ENCODE peak calls at places on chromosome 5, in seven cellular contexts. P is adrenal gland, A is endodermal cell, V is right cardiac atrium, H is uterus, T is cardiac muscle cell, R is aorta. Q is an unnamed sample.

GRCh38 chr5:150217041-150217440 is 27.2 kb downstream of the SLC6A7 start:
- DNase-seq in H (no peak), R (no peak), T (no peak), A (no peak), P (no peak), V (no peak), Q (no peak)

GRCh38 chr5:119343042-119343441 is 12.8 kb upstream of the TNFAIP8 start:
- DNase-seq in A (no peak), H (no peak), P (no peak), R (no peak), V (no peak), T (no peak), Q (no peak)

GRCh38 chr5:139677404-139678282 is 29.5 kb downstream of the CXXC5 start:
- DNase-seq in R (no peak), V (peak), P (no peak), T (peak), H (no peak), A (no peak), Q (no peak)

GRCh38 chr5:12330993-12331588 is 426.8 kb upstream of the CTNND2 start:
- DNase-seq in V (no peak), T (no peak), H (no peak), R (no peak), A (peak), P (no peak), Q (no peak)

GRCh38 chr5:102809033-102809432 is 53.9 kb downstream of the PAM start:
- DNase-seq in T (no peak), V (no peak), P (no peak), H (no peak), R (no peak), A (peak), Q (no peak)

GRCh38 chr5:117594165-117594564 is 1019.5 kb upstream of the SEMA6A start:
- DNase-seq in A (no peak), R (no peak), P (peak), H (no peak), T (no peak), V (peak), Q (no peak)

GRCh38 chr5:119268387-119269060 is 87.3 kb upstream of the TNFAIP8 start:
- DNase-seq in R (peak), A (peak), T (peak), V (peak), P (peak), H (peak), Q (peak)

GRCh38 chr5:144812770-144813169 is 642.1 kb downstream of the KCTD16 start:
- DNase-seq in P (no peak), V (no peak), A (no peak), R (no peak), T (no peak), H (no peak), Q (no peak)

GRCh38 chr5:2724831-2725230 is 26.6 kb downstream of the IRX2 start:
- DNase-seq in A (peak), T (no peak), P (no peak), H (no peak), R (peak), V (no peak), Q (no peak)

GRCh38 chr5:58258984-58259684 is 200.8 kb downstream of the PLK2 start:
- DNase-seq in H (no peak), T (no peak), A (no peak), V (no peak), R (no peak), P (no peak), Q (no peak)

GRCh38 chr5:71563161-71563560 is 24.0 kb upstream of the MCCC2 start:
- DNase-seq in A (no peak), P (no peak), V (no peak), R (no peak), T (no peak), H (no peak), Q (no peak)

GRCh38 chr5:142630927-142631539 is 54.9 kb downstream of the FGF1 start:
- DNase-seq in A (no peak), V (no peak), T (no peak), H (no peak), R (no peak), P (no peak), Q (no peak)

GRCh38 chr5:181133610-181134231 is 2.8 kb upstream of the OR2V1 start:
- DNase-seq in A (no peak), T (no peak), R (peak), H (peak), P (peak), V (peak), Q (no peak)

GRCh38 chr5:152686931-152687330 is 281.9 kb upstream of the NMUR2 start:
- DNase-seq in H (no peak), P (no peak), T (no peak), A (peak), R (no peak), V (no peak), Q (no peak)

GRCh38 chr5:43620944-43621505 is 18.0 kb downstream of the NNT start:
- DNase-seq in V (no peak), R (no peak), P (no peak), H (no peak), A (no peak), T (no peak), Q (no peak)

GRCh38 chr5:161332343-161332742 is 214.2 kb downstream of the GABRB2 start:
- DNase-seq in T (no peak), A (no peak), R (no peak), H (no peak), P (no peak), V (no peak), Q (no peak)

GRCh38 chr5:180396931-180397330 is 43.8 kb upstream of the GFPT2 start:
- DNase-seq in H (no peak), A (no peak), V (no peak), P (no peak), R (peak), T (no peak), Q (no peak)

GRCh38 chr5:74767579-74767913 is 497 bp downstream of the NSA2 start:
- DNase-seq in T (peak), A (peak), R (no peak), V (no peak), H (no peak), P (peak), Q (no peak)

GRCh38 chr5:177319913-177320588 is 8.4 kb upstream of the MXD3 start:
- DNase-seq in H (no peak), A (no peak), P (no peak), V (peak), R (peak), T (no peak), Q (no peak)

GRCh38 chr5:115831163-115831768 is 10.1 kb downstream of the ATG12 start:
- DNase-seq in V (no peak), P (peak), A (peak), R (no peak), H (no peak), T (peak), Q (no peak)

GRCh38 chr5:157998021-157998504 is 139.1 kb upstream of the CLINT1 start:
- DNase-seq in A (no peak), H (no peak), T (no peak), R (no peak), P (no peak), V (no peak), Q (peak)

GRCh38 chr5:124902097-124902821 is 155.8 kb upstream of the ZNF608 start:
- DNase-seq in H (no peak), R (no peak), V (peak), P (peak), T (peak), A (no peak), Q (no peak)

GRCh38 chr5:67679184-67679855 is 482.7 kb upstream of the CD180 start:
- DNase-seq in P (no peak), R (no peak), V (no peak), H (no peak), A (no peak), T (no peak), Q (no peak)

GRCh38 chr5:122775713-122776084 is 819 bp downstream of the SNX2 start:
- DNase-seq in A (no peak), T (no peak), R (no peak), P (no peak), V (no peak), H (no peak), Q (peak)

GRCh38 chr5:68071243-68071642 is 144.3 kb upstream of the PIK3R1 start:
- DNase-seq in T (no peak), A (no peak), P (no peak), V (no peak), H (no peak), R (no peak), Q (no peak)

GRCh38 chr5:53930457-53930856 is 370.0 kb downstream of the NDUFS4 start:
- DNase-seq in R (no peak), V (no peak), H (no peak), P (no peak), T (no peak), A (no peak), Q (no peak)

GRCh38 chr5:139377226-139377625 is 5.9 kb downstream of the SLC23A1 start:
- DNase-seq in T (no peak), V (no peak), A (peak), P (no peak), R (peak), H (peak), Q (no peak)

GRCh38 chr5:58460727-58461286 is 921 bp upstream of the PLK2 start:
- DNase-seq in V (peak), T (peak), A (peak), H (peak), P (peak), R (peak), Q (no peak)

GRCh38 chr5:15929616-15930303 is 249.8 kb downstream of the MARCHF11 start:
- DNase-seq in V (no peak), P (no peak), A (no peak), R (no peak), H (no peak), T (peak), Q (no peak)

GRCh38 chr5:65264420-65264819 is 217.3 kb downstream of the ADAMTS6 start:
- DNase-seq in V (no peak), H (no peak), R (no peak), T (no peak), A (no peak), P (no peak), Q (no peak)

GRCh38 chr5:73994963-73995362 is 369.0 kb downstream of the ARHGEF28 start:
- DNase-seq in A (no peak), P (no peak), R (no peak), H (no peak), T (no peak), V (no peak), Q (no peak)

GRCh38 chr5:16808936-16809815 is 126.9 kb downstream of the MYO10 start:
- DNase-seq in H (no peak), R (no peak), V (no peak), P (no peak), A (no peak), T (no peak), Q (no peak)

GRCh38 chr5:67182406-67182805 is 14.2 kb downstream of the CD180 start:
- DNase-seq in A (peak), P (peak), T (peak), V (peak), H (peak), R (peak), Q (no peak)

GRCh38 chr5:109922396-109922995 is 232.8 kb downstream of the MAN2A1 start:
- DNase-seq in P (no peak), R (no peak), T (no peak), A (no peak), H (no peak), V (no peak), Q (no peak)

GRCh38 chr5:81424728-81425127 is 30.8 kb upstream of the ACOT12 start:
- DNase-seq in H (no peak), A (no peak), P (no peak), V (no peak), R (no peak), T (no peak), Q (no peak)

GRCh38 chr5:81426347-81426746 is 32.4 kb upstream of the ACOT12 start:
- DNase-seq in R (no peak), A (no peak), V (no peak), P (no peak), T (no peak), H (no peak), Q (no peak)

GRCh38 chr5:81425569-81425968 is 31.6 kb upstream of the ACOT12 start:
- DNase-seq in V (no peak), P (no peak), A (no peak), R (no peak), H (no peak), T (peak), Q (peak)

GRCh38 chr5:81420039-81420667 is 26.2 kb upstream of the ACOT12 start:
- DNase-seq in T (no peak), V (no peak), A (no peak), R (no peak), P (no peak), H (no peak), Q (peak)

DNA sequence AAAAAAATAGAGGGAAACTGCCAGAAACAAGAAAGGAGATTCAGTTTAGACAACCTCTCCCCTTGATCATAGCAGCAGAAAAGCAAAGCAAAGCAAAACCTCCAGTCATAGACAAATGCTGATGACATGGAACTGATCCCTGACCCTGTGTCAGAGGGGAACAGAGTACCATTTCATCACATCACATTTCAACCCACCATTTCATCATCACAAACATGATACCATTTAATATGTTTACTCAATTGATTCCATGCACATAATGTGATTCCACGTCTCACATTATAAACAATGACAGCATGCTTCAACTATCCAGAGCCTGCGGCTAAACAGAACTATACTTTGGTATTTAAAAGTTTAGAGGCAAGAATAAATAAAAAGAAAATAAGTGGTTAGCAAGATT is 28.7 kb upstream of the ACOT12 start:
- DNase-seq in R (no peak), A (no peak), H (no peak), P (no peak), T (no peak), V (no peak), Q (no peak)
- H3K27ac ChIP-seq in R (no peak), A (no peak), H (no peak), P (no peak), T (no peak), V (no peak), Q (no peak)

DNA sequence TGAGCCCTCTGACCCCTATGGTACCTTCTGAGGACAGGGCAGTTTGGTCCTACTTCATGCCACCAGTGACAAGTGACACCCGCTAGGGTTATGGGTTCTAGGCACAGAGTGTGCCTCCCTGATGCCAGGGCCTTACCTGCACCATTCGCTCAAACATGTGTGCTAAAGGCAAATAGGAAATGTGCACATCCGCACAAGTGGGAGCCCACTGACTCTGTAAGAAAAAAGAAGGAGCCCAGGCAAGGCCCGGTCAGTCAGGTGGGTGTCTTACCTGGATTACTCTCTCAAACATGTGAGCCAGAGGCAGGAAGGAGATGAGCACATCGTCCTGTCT is 29.1 kb upstream of the MEIKIN start:
- DNase-seq in H (no peak), A (no peak), R (no peak), T (no peak), P (no peak), V (no peak), Q (no peak)
- H3K27ac ChIP-seq in H (no peak), A (no peak), R (no peak), T (no peak), P (no peak), V (no peak), Q (no peak)

DNA sequence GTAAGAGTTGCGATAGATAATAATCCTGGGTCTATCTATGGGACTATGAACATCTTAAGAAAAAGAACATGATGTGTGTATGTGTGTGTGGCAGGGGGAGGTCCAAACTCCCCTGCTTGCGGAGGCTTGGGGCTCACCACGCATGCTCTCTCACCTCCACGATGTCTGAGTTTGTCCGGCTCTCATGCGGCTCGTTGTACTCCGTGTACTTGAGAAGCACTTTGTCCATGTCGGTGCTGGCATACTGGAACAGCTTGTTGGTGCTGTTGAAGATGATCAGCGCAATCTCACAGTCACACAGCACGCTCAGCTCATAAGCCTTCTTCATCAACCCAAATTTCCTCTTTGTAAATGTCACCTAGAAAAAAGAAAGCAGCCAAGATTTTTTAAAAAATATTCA is 78.5 kb downstream of the MEF2C start:
- DNase-seq in V (peak), P (no peak), T (no peak), H (no peak), R (no peak), A (no peak), Q (no peak)
- H3K27ac ChIP-seq in V (no peak), P (no peak), T (no peak), H (no peak), R (no peak), A (no peak), Q (no peak)

GRCh38 chr5:151471276-151471675 is 23.9 kb downstream of the SLC36A1 start:
- DNase-seq in A (no peak), V (no peak), R (no peak), H (no peak), T (no peak), P (no peak), Q (no peak)

GRCh38 chr5:151476054-151476453 is 28.7 kb downstream of the SLC36A1 start:
- DNase-seq in A (no peak), R (no peak), P (no peak), V (no peak), T (no peak), H (no peak), Q (no peak)

GRCh38 chr5:151477106-151477505 is 29.7 kb downstream of the SLC36A1 start:
- DNase-seq in V (no peak), R (no peak), T (no peak), A (no peak), H (no peak), P (no peak), Q (no peak)

GRCh38 chr5:151475378-151475777 is 28.0 kb downstream of the SLC36A1 start:
- DNase-seq in H (no peak), V (no peak), R (no peak), T (no peak), A (no peak), P (no peak), Q (no peak)

GRCh38 chr5:151474799-151475198 is 27.4 kb downstream of the SLC36A1 start:
- DNase-seq in A (no peak), R (no peak), T (no peak), V (no peak), H (no peak), P (no peak), Q (no peak)
- H3K27ac ChIP-seq in A (no peak), R (no peak), T (no peak), V (no peak), H (no peak), P (no peak), Q (no peak)

GRCh38 chr5:111071413-111071812 is at the start of gene TSLP:
- DNase-seq in R (no peak), P (no peak), A (no peak), T (no peak), V (no peak), H (no peak), Q (no peak)

GRCh38 chr5:111074244-111074643 is 2.7 kb downstream of the TSLP start:
- DNase-seq in R (no peak), H (no peak), P (no peak), A (no peak), V (no peak), T (no peak), Q (no peak)

GRCh38 chr5:111075520-111075919 is 4.0 kb downstream of the TSLP start:
- DNase-seq in T (no peak), H (no peak), V (no peak), A (no peak), P (no peak), R (no peak), Q (no peak)

GRCh38 chr5:111070272-111071134 is 1.0 kb upstream of the TSLP start:
- DNase-seq in A (peak), H (no peak), R (peak), P (peak), V (peak), T (peak), Q (no peak)

DNA sequence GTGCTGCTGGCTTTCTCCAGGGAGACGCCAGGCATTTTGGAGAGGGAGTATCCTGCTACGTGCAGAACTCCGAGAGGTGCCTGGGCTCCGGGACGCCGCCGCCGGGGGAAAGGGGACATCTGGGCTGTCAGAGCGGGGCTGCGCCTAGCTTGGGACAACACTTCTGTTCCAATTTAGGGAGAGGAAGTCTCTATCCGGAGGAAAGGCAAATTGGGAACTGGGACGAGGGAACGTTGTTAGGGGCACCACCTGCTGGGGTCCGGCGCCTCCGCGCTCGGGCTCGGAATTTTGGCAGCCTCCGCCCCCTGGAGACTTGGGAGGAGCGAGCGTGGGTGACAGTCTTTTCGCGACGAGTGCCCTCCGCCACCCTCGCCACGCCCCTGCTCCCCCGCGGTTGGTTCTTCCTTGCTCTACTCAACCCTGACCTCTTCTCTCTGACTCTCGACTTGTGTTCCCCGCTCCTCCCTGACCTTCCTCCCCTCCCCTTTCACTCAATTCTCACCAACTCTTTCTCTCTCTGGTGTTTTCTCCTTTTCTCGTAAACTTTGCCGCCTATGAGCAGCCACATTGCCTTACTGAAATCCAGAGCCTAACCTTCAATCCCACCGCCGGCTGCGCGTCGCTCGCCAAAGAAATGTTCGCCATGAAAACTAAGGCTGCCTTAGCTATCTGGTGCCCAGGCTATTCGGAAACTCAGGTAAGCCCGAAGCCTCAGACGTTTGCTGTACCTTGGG is 1.6 kb downstream of the TSLP start:
- DNase-seq in P (peak), V (peak), R (peak), T (peak), H (peak), A (peak), Q (peak)
- H3K27ac ChIP-seq in P (no peak), V (no peak), R (no peak), T (no peak), H (no peak), A (no peak), Q (no peak)

DNA sequence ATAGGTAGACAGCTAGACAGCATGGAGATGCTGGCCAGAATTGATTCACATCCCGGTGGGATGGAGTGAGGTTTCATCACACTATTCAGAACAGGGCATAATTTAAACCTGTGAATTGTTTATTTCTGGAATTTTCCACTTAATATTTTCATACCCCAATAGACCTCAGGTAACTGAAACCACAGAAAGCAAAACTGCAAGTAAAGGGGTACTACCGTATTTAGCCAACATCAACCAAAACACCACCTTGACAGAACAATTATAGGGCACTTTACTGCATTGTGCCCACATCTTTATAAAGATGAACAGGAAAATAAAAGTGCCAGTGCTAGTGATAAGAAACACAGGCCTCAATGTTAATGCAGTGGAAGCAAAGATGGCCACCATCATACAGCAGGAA is 7.5 kb downstream of the SERINC5 start:
- DNase-seq in A (no peak), P (no peak), V (no peak), H (no peak), T (no peak), R (no peak), Q (no peak)
- H3K27ac ChIP-seq in A (no peak), P (no peak), V (no peak), H (no peak), T (peak), R (no peak), Q (no peak)